ENCODE peak calls at places on chromosomes 7 and 10, in eight cellular contexts. H, N, C, X, M, G, W and F are unnamed samples. For H3K4me1, the result is how much of the 10 kb centered on the place peaks cover.

GRCh38 chr10:91617073-91617580 is 15.7 kb downstream of the PPP1R3C start:
- DNase-seq in H (no peak), N (no peak), C (no peak), X (no peak), M (no peak), G (no peak), W (no peak), F (no peak)

GRCh38 chr10:95809370-95810197 is 53.6 kb downstream of the ENTPD1 start:
- DNase-seq in H (no peak), N (no peak), C (no peak), X (no peak), M (no peak), G (no peak), W (no peak), F (no peak)

GRCh38 chr10:27715505-27715904 is 30.1 kb downstream of the MKX start:
- DNase-seq in H (no peak), N (no peak), C (no peak), X (no peak), M (no peak), G (no peak), W (no peak), F (no peak)

GRCh38 chr7:107327986-107328569 is 141.8 kb upstream of the GPR22 start:
- DNase-seq in H (no peak), N (no peak), C (no peak), X (no peak), M (no peak), G (no peak), W (no peak), F (no peak)

GRCh38 chr10:71344916-71345557 is 26.0 kb downstream of the SLC29A3 start:
- DNase-seq in H (no peak), N (no peak), C (no peak), X (no peak), M (no peak), G (no peak), W (no peak), F (no peak)

GRCh38 chr7:17033245-17033644 is 151.5 kb upstream of the AGR3 start:
- DNase-seq in H (no peak), N (no peak), C (no peak), X (no peak), M (peak), G (no peak), W (peak), F (no peak)

GRCh38 chr10:14750900-14751575 is 23.7 kb downstream of the FAM107B start:
- DNase-seq in H (no peak), N (no peak), C (no peak), X (peak), M (no peak), G (no peak), W (peak), F (no peak)

GRCh38 chr7:123719481-123719806 is 29.4 kb downstream of the WASL start:
- DNase-seq in H (no peak), N (no peak), C (no peak), X (no peak), M (no peak), G (no peak), W (no peak), F (no peak)

GRCh38 chr10:3068201-3068967 is 1.0 kb downstream of the PFKP start:
- DNase-seq in H (no peak), N (no peak), C (peak), X (peak), M (peak), G (peak), W (peak), F (peak)

DNA sequence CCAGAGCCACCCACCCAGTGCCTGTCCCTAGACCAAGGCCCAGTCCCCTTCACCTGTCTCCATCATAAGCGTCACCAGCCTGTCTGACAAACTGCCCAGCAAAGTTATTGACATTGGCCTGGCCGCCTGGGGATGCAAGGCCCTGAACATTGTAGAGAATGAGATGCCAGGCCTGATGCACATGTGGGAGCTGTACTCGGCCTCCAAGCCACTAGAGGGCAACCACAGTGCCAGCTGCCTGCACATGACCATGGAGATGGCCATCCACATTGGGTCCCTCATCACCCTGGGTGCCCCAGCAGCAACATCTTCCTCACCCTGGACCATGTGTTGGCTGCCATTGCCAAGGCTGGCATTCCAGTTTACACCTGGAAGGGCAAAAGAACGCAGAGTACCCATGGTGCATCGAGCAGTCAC is 63.7 kb upstream of the ANTXRL start:
- DNase-seq in H (no peak), N (no peak), C (no peak), X (no peak), M (peak), G (peak), W (no peak), F (no peak)
- TF ChIP-seq EP300 in H (no peak), N (no peak), C (no peak), X (no peak), M (no peak), G (no peak), W (no peak), F (no peak)

DNA sequence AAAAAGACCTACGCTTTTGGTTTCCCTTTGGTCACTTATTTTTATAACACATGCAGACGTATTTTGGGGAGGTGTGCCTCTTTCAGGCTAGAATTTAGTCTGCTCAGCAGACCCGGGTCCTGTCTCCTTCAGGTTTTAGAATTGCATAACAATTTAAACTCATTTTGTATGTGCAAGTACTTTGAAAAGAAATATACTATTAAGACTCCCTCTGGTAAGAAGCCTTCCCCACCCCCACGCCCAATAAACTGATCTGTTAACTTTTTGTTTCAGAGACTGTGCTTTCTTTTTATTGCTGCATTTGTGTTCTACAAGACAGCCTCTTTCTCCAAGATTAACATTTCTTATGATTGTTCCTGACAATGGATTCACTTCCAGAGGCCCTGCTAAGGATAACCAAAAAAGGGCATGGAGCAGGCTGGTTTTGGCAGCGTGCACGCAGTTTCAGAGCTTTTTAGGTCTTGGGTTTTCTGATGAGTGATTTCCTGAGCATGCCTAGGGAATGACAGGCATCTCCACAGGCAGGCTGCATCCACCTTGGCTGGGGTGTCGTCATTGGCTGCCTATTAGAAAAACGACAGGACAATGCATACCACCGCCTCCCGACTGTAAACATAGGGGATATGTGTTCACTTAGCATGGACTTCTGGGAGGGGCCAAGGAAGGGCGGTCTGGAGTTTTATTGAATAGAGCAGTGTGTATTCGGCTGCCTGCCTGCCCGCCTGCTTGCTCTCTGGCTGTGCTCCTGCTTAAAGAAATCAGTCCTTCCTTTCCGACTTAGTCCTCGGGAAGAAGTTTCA is at the start of gene CALD1:
- DNase-seq in H (no peak), N (peak), C (peak), X (peak), M (peak), G (no peak), W (peak), F (peak)
- TF ChIP-seq POLR2A in H (no peak), N (no peak), C (no peak), X (peak), M (no peak), G (no peak), W (peak), F (peak)

GRCh38 chr7:77831953-77832352 is 33.4 kb downstream of the PHTF2 start:
- DNase-seq in H (no peak), N (no peak), C (no peak), X (no peak), M (no peak), G (no peak), W (no peak), F (no peak)
- H3K4me1 ChIP-seq in H (under half), N (under half), C (under half), X (under half), M (under half), G (under half), W (under half), F (under half)

GRCh38 chr7:927031-927671 is 27.3 kb downstream of the ADAP1 start:
- DNase-seq in H (no peak), N (peak), C (peak), X (peak), M (peak), G (no peak), W (peak), F (peak)
- TF ChIP-seq EP300 in H (no peak), N (no peak), C (peak), X (no peak), M (no peak), G (no peak), W (no peak), F (no peak)

GRCh38 chr7:101096957-101097347 is 11.7 kb downstream of the TRIM56 start:
- DNase-seq in H (no peak), N (no peak), C (no peak), X (no peak), M (no peak), G (no peak), W (no peak), F (no peak)
- TF ChIP-seq POLR2A in H (no peak), N (no peak), C (no peak), X (no peak), M (no peak), G (no peak), W (no peak), F (no peak)

DNA sequence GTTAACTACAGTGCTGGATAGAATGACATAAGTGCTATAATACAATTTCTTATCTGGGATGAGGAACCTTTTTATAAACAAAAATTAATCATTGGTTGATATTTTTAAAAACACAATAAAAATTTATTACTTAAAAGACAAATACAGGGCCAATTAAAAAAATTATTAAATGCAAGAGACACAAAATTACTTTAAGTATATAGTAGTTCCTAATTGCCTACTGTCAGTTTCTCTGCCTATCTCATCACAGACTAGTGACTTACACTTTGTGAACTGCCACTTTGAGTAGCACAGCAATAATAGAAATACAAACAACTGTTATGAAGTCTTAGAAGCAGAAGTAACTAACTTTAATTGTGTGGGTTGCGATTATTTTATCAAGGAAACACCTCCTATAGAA is 8.4 kb downstream of the TES start:
- DNase-seq in H (no peak), N (no peak), C (no peak), X (no peak), M (no peak), G (no peak), W (no peak), F (no peak)
- H3K4me1 ChIP-seq in H (under half), N (under half), C (under half), X (half or more), M (half or more), G (under half), W (half or more), F (under half)

GRCh38 chr7:42831051-42831952 is 80.6 kb downstream of the C7orf25 start:
- DNase-seq in H (no peak), N (peak), C (peak), X (peak), M (peak), G (no peak), W (peak), F (peak)
- TF ChIP-seq EP300 in H (no peak), N (no peak), C (no peak), X (no peak), M (no peak), G (no peak), W (no peak), F (no peak)

GRCh38 chr7:974820-975681 is at the start of gene COX19:
- DNase-seq in H (peak), N (peak), C (peak), X (peak), M (peak), G (peak), W (peak), F (peak)
- TF ChIP-seq POLR2A in H (peak), N (no peak), C (no peak), X (peak), M (no peak), G (peak), W (peak), F (peak)

GRCh38 chr10:124619802-124620490 is 124.2 kb downstream of the FAM53B start:
- DNase-seq in H (peak), N (no peak), C (no peak), X (no peak), M (no peak), G (no peak), W (no peak), F (no peak)
- H3K4me1 ChIP-seq in H (under half), N (under half), C (under half), X (under half), M (under half), G (under half), W (under half), F (under half)